ENCODE peak calls at places on chromosomes 1 and 21, in nine cellular contexts. T is ascending aorta; K is NCI-H2029 treated with DMSO at 0.1 percent for 48 hours; L is activated CD4-positive, alpha-beta T cell treated with anti-CD3 and anti-CD28 coated beads, Interleukin-2, amount 10 ng/mL, durations not matched to agents 7 days and 5 days; J is neural crest cell; Z is IMR-90; G is NCI-H1092 treated with DMSO at 0.1 percent for 48 hours; C is BE2C; I is activated T-helper 1 cell treated with anti-CD3 and anti-CD28 coated beads, Interleukin-2, amount 50 U/mL, for 16 hours. V is an unnamed sample.
A peak's percentile ranks its signal among the peaks of the same experiment; 100 is the strongest.

GRCh38 chr1:70142120-70142519 is 63.3 kb downstream of the LRRC40 start:
- DNase-seq in T (no peak), J (no peak), Z (peak; percentile 45), G (no peak), K (no peak), C (no peak), I (no peak), L (no peak), V (peak; percentile 45)

GRCh38 chr1:201877877-201878339 is 10.8 kb upstream of the SHISA4 start:
- DNase-seq in C (peak; percentile 43), T (no peak), J (no peak), K (no peak), G (no peak), L (peak; percentile 43), Z (peak; percentile 63), I (no peak), V (peak; percentile 60)

GRCh38 chr21:33885158-33885514 is 30.5 kb downstream of the ATP5PO start:
- DNase-seq in L (no peak), T (no peak), Z (no peak), G (no peak), K (no peak), C (no peak), I (no peak), J (no peak), V (no peak)

GRCh38 chr1:185170291-185170848 is 13.4 kb downstream of the SWT1 start:
- DNase-seq in I (no peak), Z (peak; percentile 67), J (peak; percentile 43), K (peak; percentile 6), L (peak; percentile 64), C (peak; percentile 65), G (peak; percentile 79), T (no peak), V (peak; percentile 59)

GRCh38 chr1:201318504-201319340 is 35.4 kb downstream of the PKP1 start:
- DNase-seq in C (no peak), K (no peak), T (no peak), I (no peak), Z (no peak), J (no peak), G (no peak), L (no peak), V (no peak)

GRCh38 chr1:218658899-218659298 is 313.8 kb downstream of the TGFB2 start:
- DNase-seq in Z (peak; percentile 87), J (no peak), T (no peak), I (no peak), K (no peak), C (no peak), L (no peak), G (no peak), V (peak; percentile 93)

GRCh38 chr1:109959632-109959973 is 25.0 kb upstream of the AHCYL1 start:
- DNase-seq in K (no peak), T (no peak), I (no peak), G (no peak), J (no peak), C (no peak), Z (no peak), L (no peak), V (no peak)

GRCh38 chr1:115729765-115730164 is 38.7 kb downstream of the CASQ2 start:
- DNase-seq in G (no peak), Z (no peak), J (no peak), K (no peak), C (no peak), L (no peak), I (no peak), T (no peak), V (no peak)

GRCh38 chr1:230633469-230633868 is 8.8 kb upstream of the COG2 start:
- DNase-seq in Z (no peak), L (no peak), G (no peak), K (no peak), T (no peak), J (no peak), I (no peak), C (no peak), V (peak; percentile 20)

GRCh38 chr1:45938029-45938428 is 134.6 kb downstream of the MAST2 start:
- DNase-seq in G (no peak), I (no peak), Z (no peak), K (no peak), C (no peak), L (no peak), J (no peak), T (no peak), V (no peak)

GRCh38 chr1:234601217-234602017 is 8.6 kb downstream of the IRF2BP2 start:
- DNase-seq in L (peak; percentile 55), G (peak; percentile 58), K (peak; percentile 77), I (no peak), C (peak; percentile 37), T (no peak), Z (peak; percentile 66), J (no peak), V (peak; percentile 80)

GRCh38 chr1:198107041-198107440 is 49.8 kb upstream of the NEK7 start:
- DNase-seq in I (no peak), Z (peak; percentile 41), J (no peak), K (no peak), C (no peak), L (no peak), G (no peak), T (no peak), V (peak; percentile 70)

GRCh38 chr1:115753830-115754229 is 14.7 kb downstream of the CASQ2 start:
- DNase-seq in K (peak; percentile 28), I (no peak), G (no peak), Z (no peak), L (no peak), T (no peak), C (no peak), J (no peak), V (no peak)

GRCh38 chr1:201511925-201512539 is 5.1 kb upstream of the CSRP1 start:
- DNase-seq in I (no peak), C (peak; percentile 55), Z (no peak), K (no peak), L (no peak), T (no peak), G (peak; percentile 13), J (no peak), V (no peak)

GRCh38 chr1:2170211-2170610 is 24.4 kb downstream of the FAAP20 start:
- DNase-seq in C (no peak), I (no peak), T (no peak), J (no peak), K (no peak), G (no peak), L (no peak), Z (peak; percentile 58), V (no peak)

GRCh38 chr21:42454221-42454570 is 41.8 kb downstream of the RSPH1 start:
- DNase-seq in J (no peak), Z (no peak), L (no peak), T (no peak), C (no peak), K (no peak), I (no peak), G (no peak), V (no peak)

GRCh38 chr21:44710756-44711326 is 531 bp downstream of the TSPEAR start:
- DNase-seq in G (peak; percentile 86), J (no peak), Z (no peak), L (no peak), I (no peak), K (peak; percentile 77), C (no peak), T (no peak), V (no peak)

GRCh38 chr1:58785424-58786058 is 1.7 kb upstream of the JUN start:
- DNase-seq in Z (peak; percentile 39), G (peak; percentile 87), L (peak; percentile 27), J (peak; percentile 12), I (peak; percentile 9), C (peak; percentile 6), T (no peak), K (peak; percentile 99), V (peak; percentile 54)

GRCh38 chr1:198880818-198881597 is 242.2 kb downstream of the PTPRC start:
- DNase-seq in L (no peak), I (no peak), J (no peak), G (no peak), Z (peak; percentile 97), T (no peak), C (no peak), K (no peak), V (peak; percentile 96)

GRCh38 chr1:167273027-167273800 is 52.5 kb downstream of the POU2F1 start:
- DNase-seq in K (no peak), C (peak; percentile 42), L (no peak), T (no peak), J (no peak), I (no peak), Z (peak; percentile 8), G (peak; percentile 21), V (peak; percentile 59)

GRCh38 chr1:111271464-111271801 is 19.2 kb upstream of the CHIA start:
- DNase-seq in I (no peak), J (no peak), T (no peak), C (no peak), Z (no peak), K (no peak), G (no peak), L (no peak), V (no peak)

GRCh38 chr1:19038732-19039131 is 82.3 kb upstream of the IFFO2 start:
- DNase-seq in T (no peak), K (no peak), L (no peak), Z (no peak), I (no peak), G (no peak), J (no peak), C (no peak), V (no peak)

GRCh38 chr1:9321480-9321849 is 28.8 kb downstream of the SPSB1 start:
- DNase-seq in I (no peak), K (no peak), G (no peak), Z (peak; percentile 91), J (no peak), T (no peak), C (no peak), L (no peak), V (peak; percentile 96)

GRCh38 chr1:56709269-56709880 is 64.3 kb downstream of the PRKAA2 start:
- DNase-seq in L (peak; percentile 8), T (no peak), C (no peak), K (peak; percentile 88), J (no peak), G (peak; percentile 35), I (no peak), Z (peak; percentile 65), V (peak; percentile 49)

GRCh38 chr1:23575226-23575810 is 16.0 kb upstream of the ID3 start:
- DNase-seq in T (no peak), Z (no peak), C (no peak), J (no peak), L (no peak), K (no peak), G (no peak), I (no peak), V (no peak)

GRCh38 chr1:66575739-66576138 is 41.8 kb downstream of the SGIP1 start:
- DNase-seq in I (no peak), G (no peak), Z (peak; percentile 99), J (no peak), T (no peak), L (no peak), C (peak; percentile 71), K (peak; percentile 25), V (peak; percentile 96)

GRCh38 chr1:65065535-65066378 is 82.2 kb upstream of the AK4 start:
- DNase-seq in Z (no peak), J (no peak), I (no peak), L (no peak), G (peak; percentile 7), T (no peak), C (no peak), K (peak; percentile 53), V (no peak)